ENCODE peak calls at places on chromosomes 4 and X, in four cellular contexts. K is colonic mucosa, I is ascending aorta, Y is spleen. L is an unnamed sample.
A peak's percentile ranks its signal among the peaks of the same experiment; 100 is the strongest.

GRCh38 chr4:184273166-184274147 is 55.8 kb upstream of the ENPP6 start:
- DNase-seq in K (no peak), I (no peak), Y (no peak), L (no peak)

GRCh38 chr4:20493761-20494353 is 206.4 kb upstream of the PACRGL start:
- DNase-seq in K (no peak), I (no peak), Y (no peak), L (no peak)

GRCh38 chr4:74030285-74030684 is 8.2 kb downstream of the CXCL3 start:
- DNase-seq in I (no peak), Y (no peak), K (no peak), L (no peak)

GRCh38 chrX:70960728-70961127 is 29.8 kb upstream of the SLC7A3 start:
- DNase-seq in Y (no peak), I (no peak), K (no peak), L (no peak)

GRCh38 chr4:15084780-15085179 is 82.5 kb downstream of the CPEB2 start:
- DNase-seq in K (no peak), Y (no peak), I (no peak), L (no peak)

GRCh38 chrX:150363561-150364346 is 637 bp downstream of the MAMLD1 start:
- DNase-seq in I (no peak), Y (peak; percentile 80), K (no peak), L (peak; percentile 21)

GRCh38 chr4:63922146-63922545 is 487.1 kb downstream of the TECRL start:
- DNase-seq in K (no peak), Y (no peak), I (no peak), L (no peak)

GRCh38 chr4:14816592-14817273 is 185.5 kb upstream of the CPEB2 start:
- DNase-seq in Y (no peak), K (no peak), I (no peak), L (no peak)

GRCh38 chr4:32037391-32037790 is 1317.2 kb downstream of the PCDH7 start:
- DNase-seq in Y (no peak), I (no peak), K (no peak), L (no peak)

GRCh38 chr4:2934077-2934812 is 29.0 kb downstream of the NOP14 start:
- DNase-seq in I (peak; percentile 82), K (peak; percentile 58), Y (peak; percentile 92), L (peak; percentile 35)

GRCh38 chrX:72123471-72124185 is 8.1 kb downstream of the RTL5 start:
- DNase-seq in I (peak; percentile 88), Y (peak; percentile 78), K (no peak), L (no peak)

GRCh38 chr4:45437381-45437780 is 686.5 kb downstream of the GABRG1 start:
- DNase-seq in Y (no peak), K (no peak), I (no peak), L (no peak)

GRCh38 chr4:156596026-156596425 is 375.6 kb downstream of the PDGFC start:
- DNase-seq in Y (no peak), K (no peak), I (no peak), L (no peak)

GRCh38 chr4:146776691-146777090 is 138.0 kb downstream of the POU4F2 start:
- DNase-seq in K (no peak), I (no peak), Y (peak; percentile 64), L (no peak)

DNA sequence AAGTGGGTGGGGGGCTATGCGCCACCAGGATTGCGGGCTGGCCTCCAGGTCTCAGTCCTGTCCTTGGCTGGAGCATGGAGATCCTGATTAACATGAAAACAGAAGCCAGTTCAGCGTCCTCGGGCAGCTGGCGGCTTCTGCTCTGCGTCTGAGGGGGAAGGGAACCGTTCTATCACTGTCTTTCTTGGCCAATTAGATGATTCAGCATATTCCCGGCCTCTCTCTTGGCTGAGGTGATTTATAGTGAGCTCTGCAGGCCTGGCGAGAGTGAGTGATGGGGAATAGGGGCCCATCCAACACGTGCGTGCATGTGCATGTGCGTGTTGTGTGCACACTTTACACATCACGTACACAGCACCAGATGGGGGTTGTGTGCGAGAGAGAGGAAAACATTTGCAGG is 145.8 kb upstream of the ATP6AP2 start:
- DNase-seq in K (no peak), I (no peak), Y (no peak), L (no peak)
- H3K27ac ChIP-seq in K (no peak overlapping the region), I (no peak overlapping the region), Y (no peak overlapping the region), L (no peak overlapping the region)

GRCh38 chr4:125760956-125761355 is 446.2 kb downstream of the FAT4 start:
- DNase-seq in Y (no peak), I (no peak), K (no peak), L (no peak)

GRCh38 chr4:125758438-125758837 is 443.7 kb downstream of the FAT4 start:
- DNase-seq in I (no peak), K (no peak), Y (no peak), L (no peak)

GRCh38 chr4:125765936-125766335 is 451.2 kb downstream of the FAT4 start:
- DNase-seq in Y (no peak), K (no peak), I (no peak), L (no peak)

GRCh38 chr4:125762537-125762936 is 447.8 kb downstream of the FAT4 start:
- DNase-seq in Y (no peak), K (no peak), I (no peak), L (no peak)
- TF ChIP-seq CTCF in Y (no peak), K (no peak), I (no peak), L (no peak)

GRCh38 chr4:65223601-65224000 is 446.7 kb downstream of the EPHA5 start:
- DNase-seq in Y (no peak), K (no peak), I (no peak), L (no peak)

GRCh38 chr4:65227628-65228027 is 442.7 kb downstream of the EPHA5 start:
- DNase-seq in I (no peak), K (no peak), Y (no peak), L (no peak)
- H3K27ac ChIP-seq in I (no peak overlapping the region), K (no peak overlapping the region), Y (no peak overlapping the region), L (no peak overlapping the region)

GRCh38 chr4:24984602-24985532 is 45.9 kb downstream of the LGI2 start:
- DNase-seq in Y (no peak), K (no peak), I (no peak), L (no peak)

GRCh38 chr4:24989327-24989726 is 41.4 kb downstream of the LGI2 start:
- DNase-seq in I (no peak), K (no peak), Y (no peak), L (no peak)

GRCh38 chr4:24992968-24993367 is 37.8 kb downstream of the LGI2 start:
- DNase-seq in I (no peak), K (no peak), Y (no peak), L (no peak)

GRCh38 chr4:24991015-24991414 is 39.7 kb downstream of the LGI2 start:
- DNase-seq in Y (no peak), K (no peak), I (no peak), L (no peak)

DNA sequence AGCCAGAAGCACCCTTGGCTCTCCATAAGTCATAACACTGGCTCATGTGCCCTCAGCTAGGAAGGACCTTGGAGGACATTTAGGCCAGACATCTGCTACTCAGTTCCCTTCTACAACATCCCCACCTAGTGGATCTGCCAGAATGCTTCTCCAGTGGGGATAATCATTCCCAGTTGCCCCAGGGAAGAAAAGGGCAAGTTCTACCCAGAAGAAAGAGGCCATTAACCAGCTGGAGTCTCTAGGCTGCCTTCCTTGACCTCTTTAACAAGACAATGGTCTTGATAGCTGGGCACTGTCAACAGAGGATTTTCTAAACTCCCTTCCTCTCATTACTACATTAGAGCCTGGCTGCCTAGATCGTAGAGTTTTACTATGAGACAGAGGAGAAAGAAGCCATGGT is 42.0 kb downstream of the LGI2 start:
- DNase-seq in Y (no peak), K (no peak), I (no peak), L (no peak)
- TF ChIP-seq CTCF in Y (no peak), K (no peak), I (peak; percentile 25), L (peak; percentile 23)

DNA sequence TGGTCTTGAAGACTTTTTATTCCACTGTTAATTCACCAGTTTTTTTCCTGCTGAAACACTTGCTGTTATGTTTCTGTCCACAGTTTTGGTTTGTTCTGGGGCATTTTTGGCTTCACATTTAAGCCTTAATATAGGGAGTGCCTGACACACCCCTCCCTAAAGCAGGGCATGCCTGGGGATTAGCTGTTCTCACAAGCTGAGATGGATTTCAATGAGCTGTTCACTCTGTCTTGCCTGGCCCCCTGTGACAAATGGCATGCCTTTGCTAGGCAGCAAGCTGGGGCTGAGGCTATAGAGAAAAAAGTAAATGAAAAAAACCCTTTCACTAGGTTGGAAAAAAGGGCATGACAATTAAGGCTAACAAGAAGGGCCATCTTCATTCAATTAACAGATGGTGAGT is 22.4 kb downstream of the LPAR4 start:
- DNase-seq in K (no peak), I (no peak), Y (no peak), L (no peak)
- H3K27ac ChIP-seq in K (no peak overlapping the region), I (no peak overlapping the region), Y (no peak overlapping the region), L (no peak overlapping the region)

DNA sequence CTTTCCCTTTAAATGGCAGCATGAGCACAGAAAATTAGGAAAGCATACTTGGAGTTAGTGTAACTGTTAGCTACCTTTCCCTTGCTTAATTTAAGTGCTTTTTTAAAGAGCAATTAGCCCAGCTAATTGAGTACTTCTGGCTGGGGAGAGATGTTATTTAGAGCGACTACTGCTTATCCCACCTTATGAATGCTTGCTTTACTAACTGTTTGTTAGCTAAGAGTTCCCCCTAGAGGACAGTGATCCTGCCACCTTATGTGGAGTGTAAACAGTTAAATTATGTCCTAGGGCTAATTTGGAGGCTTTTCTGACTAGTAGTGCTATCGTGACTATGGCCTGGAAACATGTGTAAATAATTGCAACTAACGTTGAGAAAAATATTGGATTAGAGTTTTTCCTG is 909.4 kb downstream of the FSTL5 start:
- DNase-seq in K (no peak), I (no peak), Y (no peak), L (no peak)
- TF ChIP-seq CTCF in K (no peak), I (no peak), Y (no peak), L (no peak)

L was measured in DND-41.